ENCODE peak calls at places on chromosomes 1 and 21, in six cellular contexts. G is left lung; O is heart left ventricle; U is GM06990; V is CD8-positive, alpha-beta memory T cell; Q is NB4. H is an unnamed sample.

GRCh38 chr21:36291509-36291908 is 28.5 kb upstream of the MORC3 start:
- DNase-seq in G (no peak), O (no peak), U (no peak), V (no peak), Q (no peak), H (no peak)

GRCh38 chr1:161763522-161764098 is 2.5 kb upstream of the ATF6 start:
- DNase-seq in G (no peak), O (no peak), U (no peak), V (no peak), Q (peak), H (peak)

GRCh38 chr1:65792671-65793358 is at the start of gene PDE4B:
- DNase-seq in G (no peak), O (no peak), U (no peak), V (no peak), Q (no peak), H (no peak)

GRCh38 chr1:206739411-206740076 is 31.0 kb upstream of the IL19 start:
- DNase-seq in G (no peak), O (no peak), U (peak), V (no peak), Q (peak), H (no peak)

GRCh38 chr1:33654267-33654832 is 181.9 kb downstream of the ZSCAN20 start:
- DNase-seq in G (no peak), O (no peak), U (no peak), V (no peak), Q (peak), H (no peak)

GRCh38 chr1:156944268-156944667 is 23.8 kb downstream of the LRRC71 start:
- DNase-seq in G (no peak), O (no peak), U (no peak), V (no peak), Q (no peak), H (no peak)

GRCh38 chr1:13498553-13498952 is 15.2 kb downstream of the LRRC38 start:
- DNase-seq in G (no peak), O (no peak), U (no peak), V (no peak), Q (no peak), H (peak)

GRCh38 chr21:35395728-35396127 is 346.6 kb upstream of the RUNX1 start:
- DNase-seq in G (no peak), O (no peak), U (no peak), V (no peak), Q (peak), H (no peak)

GRCh38 chr1:115507916-115508315 is 133.9 kb upstream of the VANGL1 start:
- DNase-seq in G (no peak), O (no peak), U (no peak), V (no peak), Q (no peak), H (no peak)

GRCh38 chr1:163709636-163710035 is 387.9 kb downstream of the NUF2 start:
- DNase-seq in G (no peak), O (no peak), U (no peak), V (no peak), Q (no peak), H (no peak)

GRCh38 chr21:44593598-44594405 is 1.5 kb upstream of the KRTAP10-6 start:
- DNase-seq in G (no peak), O (no peak), U (no peak), V (no peak), Q (peak), H (no peak)

GRCh38 chr21:45263534-45263933 is 24.2 kb downstream of the POFUT2 start:
- DNase-seq in G (peak), O (peak), U (no peak), V (no peak), Q (no peak), H (no peak)

GRCh38 chr1:153963850-153964331 is 554 bp upstream of the SLC39A1 start:
- DNase-seq in G (peak), O (no peak), U (no peak), V (no peak), Q (no peak), H (no peak)

GRCh38 chr1:27966402-27967105 is 6.8 kb downstream of the XKR8 start:
- DNase-seq in G (no peak), O (no peak), U (no peak), V (no peak), Q (no peak), H (no peak)

GRCh38 chr1:85850238-85850637 is 142.0 kb upstream of the ZNHIT6 start:
- DNase-seq in G (no peak), O (no peak), U (no peak), V (no peak), Q (no peak), H (no peak)

GRCh38 chr1:247110627-247111258 is 6.6 kb upstream of the ZNF669 start:
- DNase-seq in G (no peak), O (no peak), U (no peak), V (no peak), Q (peak), H (no peak)

GRCh38 chr21:41926807-41927171 is 27.0 kb downstream of the C2CD2 start:
- DNase-seq in G (no peak), O (no peak), U (no peak), V (no peak), Q (no peak), H (no peak)

DNA sequence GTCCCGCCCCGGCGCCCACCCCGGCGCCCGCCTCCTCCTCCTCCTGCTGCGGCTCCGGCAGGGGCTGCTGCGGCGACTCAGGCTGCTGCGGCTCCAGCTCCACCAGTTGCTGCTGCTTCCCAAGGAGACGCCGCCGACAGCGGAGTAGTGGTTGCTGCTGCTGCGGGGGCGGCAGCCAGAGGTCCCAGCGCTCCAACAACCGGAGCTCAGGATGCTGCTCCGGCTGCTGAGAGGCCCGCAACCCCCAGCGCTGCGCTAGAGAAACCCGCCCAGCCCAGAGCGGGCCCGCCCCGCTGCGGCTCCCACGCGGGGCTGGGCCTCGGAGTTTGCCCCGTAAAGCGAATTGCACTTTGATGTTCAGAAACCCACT is 1.2 kb downstream of the CRCT1 start:
- DNase-seq in G (no peak), O (no peak), U (no peak), V (no peak), Q (no peak), H (no peak)
- H3K4me3 ChIP-seq in G (no peak), O (peak), U (no peak), V (no peak), Q (no peak), H (no peak)

GRCh38 chr1:154973344-154974085 is 966 bp upstream of the CKS1B start:
- DNase-seq in G (peak), O (peak), U (peak), V (peak), Q (peak), H (peak)

GRCh38 chr1:154971341-154971998 is 923 bp upstream of the SHC1 start:
- DNase-seq in G (no peak), O (peak), U (no peak), V (no peak), Q (no peak), H (no peak)

GRCh38 chr1:154970631-154971340 is at the start of gene SHC1:
- DNase-seq in G (peak), O (peak), U (no peak), V (no peak), Q (peak), H (peak)

GRCh38 chr1:154972517-154973343 is 1.8 kb upstream of the CKS1B start:
- DNase-seq in G (peak), O (no peak), U (no peak), V (peak), Q (no peak), H (no peak)

DNA sequence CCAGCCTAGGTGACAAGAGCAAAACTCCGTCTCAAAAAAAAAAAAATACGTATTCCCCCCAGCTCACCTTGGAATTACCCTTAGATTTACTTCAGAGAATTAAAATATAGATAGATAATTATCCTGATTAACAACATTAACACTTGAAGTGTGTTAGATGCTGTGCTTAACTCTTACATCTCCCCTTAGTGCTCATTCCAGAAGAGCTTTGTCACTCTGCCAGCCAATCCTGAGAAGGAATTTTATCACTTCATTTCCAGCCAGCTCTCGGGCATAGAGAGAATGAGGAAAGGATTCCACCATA is 1.6 kb upstream of the SHC1 start:
- DNase-seq in G (no peak), O (no peak), U (no peak), V (no peak), Q (no peak), H (no peak)
- H3K4me3 ChIP-seq in G (peak), O (peak), U (no peak), V (no peak), Q (no peak), H (no peak)

DNA sequence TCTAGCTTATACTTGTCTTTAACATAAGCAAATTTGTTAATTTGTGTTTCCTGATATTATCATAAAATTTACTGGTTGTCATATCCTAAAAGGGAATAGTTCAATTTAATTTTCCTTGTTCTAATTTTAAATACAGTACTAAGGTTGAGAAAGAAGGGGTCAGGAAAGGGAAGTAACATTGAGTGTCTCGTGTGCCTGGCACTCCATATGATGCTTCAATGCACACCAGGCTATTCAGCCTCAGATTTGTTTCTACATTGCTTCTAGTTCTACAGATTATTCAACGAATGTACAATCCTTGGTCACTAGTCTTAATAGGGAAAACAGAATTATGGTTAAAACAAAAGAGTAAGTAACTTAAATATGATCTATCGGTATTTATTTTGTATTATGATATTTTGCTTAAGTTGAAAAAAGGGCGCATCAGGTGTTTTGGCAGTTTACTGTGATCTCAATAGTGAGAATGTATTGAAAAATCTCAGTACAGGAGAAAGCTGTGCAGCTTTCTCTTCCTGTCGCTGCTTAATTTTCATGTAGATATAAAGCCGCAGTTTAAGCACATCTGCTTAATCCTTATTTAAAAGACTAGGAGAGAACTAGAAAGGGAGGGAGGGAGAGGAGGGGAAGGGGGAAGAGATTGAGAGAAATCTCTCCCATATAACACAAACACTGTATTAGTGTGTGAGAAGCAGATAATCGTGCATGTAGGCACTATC is 13.0 kb downstream of the PTPRC start:
- DNase-seq in G (no peak), O (no peak), U (no peak), V (no peak), Q (peak), H (no peak)
- H3K4me3 ChIP-seq in G (no peak), O (no peak), U (peak), V (peak), Q (no peak), H (no peak)

GRCh38 chr1:47725000-47725731 is 272.0 kb downstream of the TRABD2B start:
- DNase-seq in G (no peak), O (no peak), U (no peak), V (no peak), Q (no peak), H (no peak)
- H3K4me3 ChIP-seq in G (no peak), O (peak), U (no peak), V (no peak), Q (no peak), H (no peak)